ENCODE peak calls at places on chromosome 1, in five cellular contexts. E, Z, T, W and H are unnamed samples.

GRCh38 chr1:83857108-83857507 is 141.8 kb downstream of the TTLL7 start:
- DNase-seq in T (no peak), Z (peak), E (no peak), W (peak), H (peak)

GRCh38 chr1:97907886-97908285 is 12.9 kb downstream of the DPYD start:
- DNase-seq in Z (peak), T (no peak), W (no peak), E (no peak), H (no peak)

GRCh38 chr1:166032901-166033371 is 133.9 kb downstream of the FAM78B start:
- DNase-seq in E (no peak), W (no peak), T (no peak), Z (peak), H (no peak)

GRCh38 chr1:179876289-179876715 is 1.3 kb downstream of the TOR1AIP2 start:
- DNase-seq in E (no peak), T (no peak), W (no peak), Z (peak), H (peak)

GRCh38 chr1:2556277-2557145 is at the start of gene TNFRSF14:
- DNase-seq in W (peak), T (peak), Z (peak), E (no peak), H (peak)

GRCh38 chr1:222525956-222526355 is 21.9 kb downstream of the HHIPL2 start:
- DNase-seq in W (no peak), Z (no peak), T (no peak), E (no peak), H (no peak)

GRCh38 chr1:159925713-159926066 is 383 bp upstream of the TAGLN2 start:
- DNase-seq in W (peak), T (no peak), E (no peak), Z (no peak), H (no peak)

GRCh38 chr1:69824932-69825331 is 257.2 kb downstream of the LRRC7 start:
- DNase-seq in W (no peak), T (no peak), Z (peak), E (peak), H (peak)

GRCh38 chr1:1273535-1274298 is at the start of gene UBE2J2:
- DNase-seq in E (peak), Z (peak), W (peak), T (peak), H (peak)

GRCh38 chr1:119079881-119080280 is 60.6 kb downstream of the WARS2 start:
- DNase-seq in E (no peak), Z (no peak), W (no peak), T (no peak), H (no peak)